ENCODE peak calls at places on chromosomes 7 and 10, in nine cellular contexts. G, M, J, V, U, K, I, Y and Q are unnamed samples.

GRCh38 chr10:88082391-88082790 is 219.0 kb downstream of the PTEN start:
- DNase-seq in G (no peak), M (no peak), J (no peak), V (no peak), U (no peak), K (no peak), I (no peak), Y (no peak), Q (no peak)

GRCh38 chr7:2717905-2718702 is 30.1 kb downstream of the AMZ1 start:
- DNase-seq in G (no peak), M (no peak), J (no peak), V (no peak), U (no peak), K (no peak), I (no peak), Y (no peak), Q (no peak)

GRCh38 chr10:24722676-24723385 is 856 bp downstream of the ARHGAP21 start:
- DNase-seq in G (peak; percentile 45), M (no peak), J (peak; percentile 33), V (no peak), U (peak; percentile 37), K (peak; percentile 74), I (peak; percentile 54), Y (peak; percentile 67), Q (peak; percentile 36)

GRCh38 chr7:119720541-119720940 is 552.4 kb upstream of the KCND2 start:
- DNase-seq in G (no peak), M (no peak), J (no peak), V (peak; percentile 58), U (no peak), K (no peak), I (no peak), Y (no peak), Q (no peak)

GRCh38 chr10:79260803-79261740 is 86.2 kb upstream of the PPIF start:
- DNase-seq in G (no peak), M (no peak), J (no peak), V (peak; percentile 62), U (peak; percentile 91), K (no peak), I (no peak), Y (no peak), Q (no peak)

GRCh38 chr10:8392216-8392615 is 337.7 kb downstream of the GATA3 start:
- DNase-seq in G (no peak), M (no peak), J (no peak), V (no peak), U (no peak), K (no peak), I (no peak), Y (no peak), Q (no peak)

GRCh38 chr10:121113385-121113696 is 262.2 kb downstream of the WDR11 start:
- DNase-seq in G (no peak), M (no peak), J (no peak), V (no peak), U (no peak), K (no peak), I (no peak), Y (no peak), Q (no peak)

GRCh38 chr10:60992661-60993060 is 48.7 kb upstream of the RHOBTB1 start:
- DNase-seq in G (no peak), M (no peak), J (no peak), V (no peak), U (no peak), K (no peak), I (no peak), Y (no peak), Q (no peak)

GRCh38 chr10:52316500-52316899 is 2.4 kb downstream of the DKK1 start:
- DNase-seq in G (no peak), M (no peak), J (no peak), V (no peak), U (no peak), K (no peak), I (no peak), Y (no peak), Q (no peak)

GRCh38 chr7:128404826-128405344 is 4.9 kb downstream of the IMPDH1 start:
- DNase-seq in G (no peak), M (no peak), J (no peak), V (no peak), U (peak; percentile 14), K (peak; percentile 37), I (no peak), Y (peak; percentile 34), Q (no peak)

GRCh38 chr10:129466703-129467345 is at the start of gene MGMT:
- DNase-seq in G (peak; percentile 99), M (no peak), J (peak; percentile 97), V (peak; percentile 50), U (peak; percentile 96), K (peak; percentile 87), I (peak; percentile 94), Y (peak; percentile 99), Q (peak; percentile 99)

GRCh38 chr10:32943854-32944661 is 14.0 kb downstream of the ITGB1 start:
- DNase-seq in G (no peak), M (no peak), J (no peak), V (no peak), U (peak; percentile 59), K (no peak), I (no peak), Y (peak; percentile 64), Q (no peak)

GRCh38 chr10:30216811-30217210 is 132.3 kb downstream of the MTPAP start:
- DNase-seq in G (no peak), M (no peak), J (no peak), V (no peak), U (no peak), K (no peak), I (no peak), Y (no peak), Q (no peak)

GRCh38 chr10:93333278-93333978 is 148.7 kb downstream of the MYOF start:
- DNase-seq in G (no peak), M (no peak), J (no peak), V (no peak), U (no peak), K (no peak), I (no peak), Y (no peak), Q (no peak)

GRCh38 chr10:89204621-89205020 is 2.5 kb downstream of the CH25H start:
- DNase-seq in G (no peak), M (no peak), J (no peak), V (no peak), U (no peak), K (peak; percentile 7), I (no peak), Y (no peak), Q (no peak)

GRCh38 chr10:50279489-50279888 is 28.2 kb upstream of the ASAH2 start:
- DNase-seq in G (no peak), M (no peak), J (no peak), V (no peak), U (peak; percentile 6), K (no peak), I (no peak), Y (no peak), Q (no peak)

GRCh38 chr10:16509996-16510395 is 11.7 kb downstream of the C1QL3 start:
- DNase-seq in G (no peak), M (no peak), J (no peak), V (no peak), U (peak; percentile 30), K (no peak), I (no peak), Y (no peak), Q (no peak)

GRCh38 chr7:4108951-4109350 is 573.1 kb upstream of the FOXK1 start:
- DNase-seq in G (no peak), M (no peak), J (no peak), V (no peak), U (no peak), K (no peak), I (no peak), Y (no peak), Q (no peak)

GRCh38 chr7:8274589-8274988 is 12.6 kb upstream of the ICA1 start:
- DNase-seq in G (no peak), M (no peak), J (no peak), V (no peak), U (no peak), K (no peak), I (no peak), Y (no peak), Q (no peak)

DNA sequence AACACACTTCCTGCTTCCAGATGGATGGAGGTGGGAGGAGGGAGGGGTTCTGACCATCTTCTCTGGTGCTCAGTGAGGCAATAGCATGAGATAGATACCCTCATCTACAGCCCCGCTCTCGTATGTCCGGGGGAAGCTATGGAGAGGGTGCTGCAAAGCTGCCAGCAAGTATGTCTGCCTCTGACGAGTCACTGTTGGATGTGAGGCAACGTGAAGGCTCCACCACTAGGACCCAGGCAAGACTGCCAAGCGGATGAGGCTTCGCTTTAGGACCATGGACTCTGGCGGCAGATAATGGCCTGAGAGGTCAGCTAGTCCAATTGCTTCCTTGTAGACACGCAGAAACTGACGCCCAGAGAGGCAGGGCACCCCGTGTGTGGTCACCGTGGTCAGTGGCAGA is 601.6 kb downstream of the PTPRN2 start:
- DNase-seq in G (no peak), M (no peak), J (no peak), V (no peak), U (no peak), K (no peak), I (no peak), Y (no peak), Q (no peak)
- H3K9me3 ChIP-seq in G (no peaks in the 10 kb centered on the region), M (no peaks in the 10 kb centered on the region), J (no peaks in the 10 kb centered on the region), V (peaks cover 88% of the 10 kb centered on the region), U (no peaks in the 10 kb centered on the region), K (no peaks in the 10 kb centered on the region), I (no peaks in the 10 kb centered on the region), Y (no peaks in the 10 kb centered on the region), Q (no peaks in the 10 kb centered on the region)

GRCh38 chr7:64521409-64521984 is 41.4 kb downstream of the ZNF680 start:
- DNase-seq in G (no peak), M (no peak), J (no peak), V (no peak), U (no peak), K (no peak), I (no peak), Y (no peak), Q (no peak)
- H3K9me3 ChIP-seq in G (peaks cover 89% of the 10 kb centered on the region), M (peaks cover 35% of the 10 kb centered on the region), J (peaks cover 7% of the 10 kb centered on the region), V (peaks cover 4% of the 10 kb centered on the region), U (peaks cover 5% of the 10 kb centered on the region), K (peaks cover 93% of the 10 kb centered on the region), I (peaks cover 87% of the 10 kb centered on the region), Y (peaks cover 3% of the 10 kb centered on the region), Q (peaks cover 32% of the 10 kb centered on the region)

DNA sequence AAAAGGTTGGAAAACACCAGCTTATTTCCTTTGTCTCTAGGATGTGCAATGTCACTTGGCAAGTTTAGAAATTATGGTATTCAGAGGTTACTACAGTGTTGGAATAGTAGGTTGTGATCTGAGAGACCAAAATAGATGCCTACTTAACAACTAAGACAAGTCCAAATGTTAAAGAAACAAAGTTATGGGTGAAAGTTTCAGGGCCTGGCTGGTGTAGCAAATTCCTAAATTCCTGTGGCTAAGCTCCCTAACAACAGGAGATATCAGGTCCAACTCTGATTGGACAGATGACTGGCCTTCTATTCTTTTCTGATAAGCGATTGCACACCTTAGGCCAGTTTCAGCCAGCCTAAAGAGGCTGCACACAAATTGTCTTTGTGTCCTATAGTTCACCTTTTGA is 873.5 kb downstream of the REEP3 start:
- DNase-seq in G (no peak), M (no peak), J (no peak), V (peak; percentile 1), U (no peak), K (no peak), I (no peak), Y (no peak), Q (no peak)
- H3K9me3 ChIP-seq in G (no peaks in the 10 kb centered on the region), M (no peaks in the 10 kb centered on the region), J (no peaks in the 10 kb centered on the region), V (no peaks in the 10 kb centered on the region), U (no peaks in the 10 kb centered on the region), K (no peaks in the 10 kb centered on the region), I (no peaks in the 10 kb centered on the region), Y (no peaks in the 10 kb centered on the region), Q (no peaks in the 10 kb centered on the region)

DNA sequence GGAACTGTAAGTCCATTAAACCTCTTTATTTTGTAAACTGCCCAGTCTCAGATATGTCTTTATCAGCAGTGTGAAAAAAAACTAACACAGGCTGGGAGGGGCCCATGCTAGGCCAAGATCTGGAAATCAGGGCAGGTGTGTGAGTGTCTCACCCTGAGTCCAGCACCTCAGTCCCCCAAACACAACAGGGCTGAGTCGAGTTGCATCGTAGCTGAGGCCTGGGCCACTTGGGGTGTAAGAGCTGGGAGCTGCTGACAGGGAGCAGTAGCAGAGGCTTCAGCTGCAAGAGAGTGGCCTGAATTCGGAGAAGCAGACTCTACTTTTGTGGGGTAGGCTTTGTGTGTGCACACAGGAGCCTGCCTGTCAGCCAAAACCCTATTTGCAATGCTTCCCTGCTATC is 553.1 kb downstream of the PTPRN2 start:
- DNase-seq in G (no peak), M (no peak), J (no peak), V (no peak), U (no peak), K (no peak), I (no peak), Y (peak; percentile 22), Q (no peak)
- H3K9me3 ChIP-seq in G (peaks cover 18% of the 10 kb centered on the region), M (no peaks in the 10 kb centered on the region), J (no peaks in the 10 kb centered on the region), V (peaks cover 56% of the 10 kb centered on the region), U (peaks cover 8% of the 10 kb centered on the region), K (no peaks in the 10 kb centered on the region), I (peaks cover 13% of the 10 kb centered on the region), Y (no peaks in the 10 kb centered on the region), Q (no peaks in the 10 kb centered on the region)